ENCODE peak calls at places on chromosomes 12 and 14, in five cellular contexts. O is sciatic nerve, M is aorta, V is neuronal stem cell, C is T-helper 9 cell. N is an unnamed sample.

GRCh38 chr12:133130038-133130807 is at the start of the genes ZNF10 and ZNF891:
- DNase-seq in M (peak), C (peak), O (peak), V (peak), N (peak)

GRCh38 chr12:107398101-107398500 is 287.5 kb upstream of the PWP1 start:
- DNase-seq in O (no peak), V (no peak), M (no peak), C (no peak), N (no peak)

GRCh38 chr12:26768611-26769603 is 64.1 kb downstream of the ITPR2 start:
- DNase-seq in M (no peak), O (no peak), V (no peak), C (no peak), N (no peak)

GRCh38 chr12:19186722-19187661 is 57.5 kb downstream of the PLEKHA5 start:
- DNase-seq in V (peak), C (no peak), O (no peak), M (no peak), N (no peak)

GRCh38 chr12:113601656-113602263 is 130.1 kb upstream of the LHX5 start:
- DNase-seq in M (no peak), C (no peak), V (peak), O (no peak), N (no peak)

GRCh38 chr12:108689314-108690190 is 41.8 kb downstream of the CORO1C start:
- DNase-seq in O (peak), C (no peak), M (no peak), V (no peak), N (no peak)

GRCh38 chr12:100154472-100155247 is 12.0 kb upstream of the BLTP3B start:
- DNase-seq in O (peak), M (peak), C (peak), V (peak), N (no peak)

GRCh38 chr14:95165517-95165916 is 8.2 kb upstream of the DICER1 start:
- DNase-seq in C (no peak), V (no peak), M (no peak), O (no peak), N (no peak)

GRCh38 chr14:33347816-33348215 is 409.1 kb downstream of the NPAS3 start:
- DNase-seq in O (no peak), V (no peak), C (no peak), M (no peak), N (no peak)

GRCh38 chr12:96255077-96255476 is 60.9 kb downstream of the ELK3 start:
- DNase-seq in O (no peak), C (no peak), M (no peak), V (no peak), N (no peak)

GRCh38 chr14:70907996-70908917 is 998 bp downstream of the PCNX1 start:
- DNase-seq in V (no peak), M (peak), C (peak), O (peak), N (no peak)

GRCh38 chr14:23068792-23069412 is 11.6 kb upstream of the CDH24 start:
- DNase-seq in O (peak), C (peak), V (peak), M (peak), N (no peak)

GRCh38 chr14:103067231-103067954 is 10.0 kb upstream of the CDC42BPB start:
- DNase-seq in O (no peak), M (no peak), C (no peak), V (no peak), N (no peak)

GRCh38 chr12:112847708-112848337 is 56.3 kb downstream of the RPH3A start:
- DNase-seq in V (no peak), M (no peak), O (no peak), C (no peak), N (no peak)

GRCh38 chr12:28776913-28777312 is 372.2 kb upstream of the FAR2 start:
- DNase-seq in C (no peak), V (no peak), O (no peak), M (no peak), N (no peak)

GRCh38 chr14:103033744-103034143 is 23.6 kb downstream of the CDC42BPB start:
- DNase-seq in M (no peak), V (no peak), O (no peak), C (no peak), N (no peak)

GRCh38 chr14:102828201-102828600 is 51.0 kb downstream of the TRAF3 start:
- DNase-seq in C (no peak), V (no peak), M (no peak), O (no peak), N (no peak)

GRCh38 chr14:54220122-54220691 is 176.6 kb upstream of the CDKN3 start:
- DNase-seq in C (no peak), O (no peak), M (no peak), V (no peak), N (no peak)

GRCh38 chr14:90649557-90650135 is 166.6 kb downstream of the TTC7B start:
- DNase-seq in V (no peak), M (no peak), C (no peak), O (no peak), N (no peak)

GRCh38 chr12:14952295-14952995 is 9.0 kb downstream of the ARHGDIB start:
- DNase-seq in V (no peak), O (no peak), M (no peak), C (no peak), N (no peak)

GRCh38 chr14:55731881-55732498 is 152.0 kb downstream of the KTN1 start:
- DNase-seq in V (peak), C (peak), O (no peak), M (no peak), N (peak)

GRCh38 chr12:13173537-13173936 is 23.0 kb upstream of the EMP1 start:
- DNase-seq in M (peak), O (peak), V (no peak), C (no peak), N (no peak)

GRCh38 chr12:753401-754237 is 1.2 kb downstream of the WNK1 start:
- DNase-seq in C (peak), O (peak), M (peak), V (no peak), N (no peak)

GRCh38 chr12:20280515-20280914 is 87.8 kb upstream of the PDE3A start:
- DNase-seq in M (no peak), O (no peak), V (no peak), C (no peak), N (no peak)

GRCh38 chr12:95790025-95790911 is at the start of gene NTN4:
- DNase-seq in M (peak), O (peak), C (peak), V (peak), N (no peak)

GRCh38 chr12:50187084-50187900 is 20.1 kb upstream of the CERS5 start:
- DNase-seq in M (no peak), V (no peak), O (no peak), C (no peak), N (no peak)

GRCh38 chr12:107684990-107685359 is 624 bp upstream of the PWP1 start:
- DNase-seq in O (no peak), V (no peak), M (no peak), C (no peak), N (peak)

GRCh38 chr12:473863-474577 is 14.3 kb downstream of the B4GALNT3 start:
- DNase-seq in V (no peak), M (no peak), O (no peak), C (no peak), N (no peak)

GRCh38 chr14:53613404-53614253 is 343.0 kb downstream of the BMP4 start:
- DNase-seq in M (no peak), O (no peak), V (peak), C (no peak), N (no peak)

GRCh38 chr14:50342211-50343080 is 30.3 kb downstream of the DMAC2L start:
- DNase-seq in V (no peak), C (no peak), M (no peak), O (peak), N (peak)

GRCh38 chr12:57530396-57531142 is 7.9 kb downstream of the MBD6 start:
- DNase-seq in M (no peak), V (no peak), O (no peak), C (no peak), N (no peak)

GRCh38 chr12:47811581-47812484 is 7.9 kb downstream of the HDAC7 start:
- DNase-seq in M (peak), O (peak), V (no peak), C (no peak), N (no peak)

GRCh38 chr12:25699454-25699853 is 146.4 kb upstream of the LMNTD1 start:
- DNase-seq in V (no peak), M (no peak), O (no peak), C (no peak), N (no peak)

GRCh38 chr12:24730461-24730896 is 218.4 kb downstream of the BCAT1 start:
- DNase-seq in V (no peak), M (no peak), C (no peak), O (no peak), N (no peak)